ENCODE peak calls at places on chromosomes 2 and 18, in four cellular contexts. P is smooth muscle cell of the brain vasculature; E is CD4-positive, alpha-beta memory T cell; O is cardiac muscle cell. J is an unnamed sample.

GRCh38 chr2:209911486-209911885 is 91.0 kb upstream of the RPE start:
- DNase-seq in P (no peak), E (no peak), O (no peak), J (no peak)

GRCh38 chr2:41194235-41194634 is 742.3 kb upstream of the SLC8A1 start:
- DNase-seq in P (peak), E (no peak), O (peak), J (no peak)

GRCh38 chr2:128474962-128475361 is 156.3 kb upstream of the HS6ST1 start:
- DNase-seq in P (no peak), E (no peak), O (no peak), J (peak)

GRCh38 chr2:113285816-113286215 is 7.1 kb upstream of the PAX8 start:
- DNase-seq in P (no peak), E (no peak), O (no peak), J (no peak)

GRCh38 chr2:202307690-202308089 is 42.1 kb downstream of the NOP58 start:
- DNase-seq in P (no peak), E (no peak), O (peak), J (peak)

GRCh38 chr18:36465970-36466369 is 168.5 kb downstream of the FHOD3 start:
- DNase-seq in P (no peak), E (no peak), O (no peak), J (no peak)

GRCh38 chr2:37388074-37388473 is 43.6 kb downstream of the QPCT start:
- DNase-seq in P (no peak), E (no peak), O (no peak), J (peak)

GRCh38 chr2:204691911-204692510 is 146.7 kb downstream of the PARD3B start:
- DNase-seq in P (peak), E (no peak), O (peak), J (no peak)

GRCh38 chr2:214246417-214246816 is 164.4 kb upstream of the VWC2L start:
- DNase-seq in P (no peak), E (no peak), O (peak), J (no peak)

J was measured in esophagus muscularis mucosa.